ENCODE peak calls at places on chromosomes 13 and 19, in eight cellular contexts. M is RPMI8226; U is T1000; R is stimulated activated CD8-positive, alpha-beta memory T cell treated with anti-CD3 and anti-CD28 coated beads, Interleukin-7, amount 100 ng/mL, for 1 hour; W is hypothalamus; I is left cardiac atrium; Q is iris pigment epithelial cell; P is activated CD4-positive, alpha-beta T cell treated with anti-CD3 and anti-CD28 coated beads, Interleukin-2, amount 50 U/mL, for 24 hours. F is an unnamed sample.

GRCh38 chr19:35458821-35459391 is 10.8 kb downstream of the FFAR2 start:
- DNase-seq in W (no peak), R (no peak), U (no peak), I (no peak), M (peak; percentile 83), P (no peak), Q (peak; percentile 3), F (no peak)

GRCh38 chr19:18478545-18479311 is 40.8 kb upstream of the ISYNA1 start:
- DNase-seq in P (no peak), U (peak; percentile 56), Q (peak; percentile 92), R (peak; percentile 24), M (peak; percentile 28), W (no peak), I (peak; percentile 85), F (peak; percentile 88)

GRCh38 chr13:85990397-85990796 is 191.2 kb upstream of the SLITRK6 start:
- DNase-seq in Q (no peak), R (no peak), I (no peak), W (no peak), U (no peak), M (no peak), P (no peak), F (no peak)

GRCh38 chr13:35210234-35210633 is 266.3 kb downstream of the MAB21L1 start:
- DNase-seq in R (no peak), U (no peak), I (no peak), P (no peak), W (no peak), Q (peak; percentile 3), M (no peak), F (no peak)

GRCh38 chr19:30339624-30340525 is 32.3 kb upstream of the ZNF536 start:
- DNase-seq in P (no peak), R (no peak), I (no peak), M (no peak), Q (no peak), W (no peak), U (no peak), F (no peak)

GRCh38 chr13:37640499-37640898 is 41.9 kb upstream of the POSTN start:
- DNase-seq in Q (peak; percentile 90), I (no peak), R (no peak), M (peak; percentile 4), P (no peak), U (no peak), W (no peak), F (no peak)

GRCh38 chr19:17902701-17903100 is 30.1 kb upstream of the CCDC124 start:
- DNase-seq in P (no peak), Q (peak; percentile 92), U (no peak), W (no peak), R (no peak), I (no peak), M (no peak), F (peak; percentile 38)

GRCh38 chr19:49058592-49058991 is 1.0 kb upstream of the CGB7 start:
- DNase-seq in M (no peak), I (no peak), Q (peak; percentile 38), P (no peak), U (no peak), R (no peak), W (no peak), F (no peak)

GRCh38 chr19:38718747-38719543 is 25.3 kb downstream of the CAPN12 start:
- DNase-seq in W (peak; percentile 64), M (no peak), P (no peak), U (peak; percentile 30), Q (no peak), I (peak; percentile 68), R (no peak), F (peak; percentile 17)

GRCh38 chr13:20525601-20526544 is at the start of gene CRYL1:
- DNase-seq in R (peak; percentile 44), M (peak; percentile 38), P (peak; percentile 44), I (peak; percentile 87), Q (peak; percentile 55), W (peak; percentile 84), U (peak; percentile 53), F (peak; percentile 31)

GRCh38 chr19:29690842-29691241 is 24.2 kb downstream of the C19orf12 start:
- DNase-seq in W (no peak), R (no peak), I (no peak), Q (peak; percentile 49), P (no peak), U (peak; percentile 34), M (peak; percentile 64), F (no peak)

GRCh38 chr13:22469421-22469820 is 711.4 kb upstream of the SGCG start:
- DNase-seq in P (no peak), Q (no peak), W (no peak), R (no peak), I (no peak), U (no peak), M (no peak), F (no peak)

GRCh38 chr19:1309977-1310852 is 24.5 kb downstream of the EFNA2 start:
- DNase-seq in U (no peak), I (no peak), M (no peak), P (no peak), W (no peak), R (no peak), Q (no peak), F (no peak)

F was measured in GM04504.